ENCODE peak calls at places on chromosomes 1 and 21, in four cellular contexts. O is dorsolateral prefrontal cortex, G is breast epithelium, B is A549. U is an unnamed sample.

GRCh38 chr1:203528098-203528497 is 34.1 kb downstream of the OPTC start:
- DNase-seq in O (no peak), G (no peak), B (no peak), U (no peak)

GRCh38 chr1:201092738-201093137 is 19.5 kb downstream of the CACNA1S start:
- DNase-seq in O (no peak), G (no peak), B (no peak), U (no peak)

GRCh38 chr1:109392788-109393580 is 4.7 kb downstream of the SORT1 start:
- DNase-seq in O (peak; percentile 9), G (peak; percentile 56), B (no peak), U (no peak)

GRCh38 chr1:195740862-195741261 is 867.4 kb downstream of the KCNT2 start:
- DNase-seq in O (no peak), G (no peak), B (no peak), U (no peak)

GRCh38 chr1:214990619-214991018 is 91.9 kb upstream of the KCNK2 start:
- DNase-seq in O (no peak), G (no peak), B (no peak), U (no peak)

GRCh38 chr21:40186036-40186435 is 318.8 kb downstream of the PCP4 start:
- DNase-seq in O (no peak), G (no peak), B (no peak), U (no peak)

GRCh38 chr21:26470361-26471115 is 102.5 kb downstream of the CYYR1 start:
- DNase-seq in O (no peak), G (no peak), B (no peak), U (no peak)

GRCh38 chr1:15515026-15515663 is 8.9 kb downstream of the CASP9 start:
- DNase-seq in O (no peak), G (no peak), B (no peak), U (no peak)

GRCh38 chr1:241592273-241592958 is 47.8 kb downstream of the CHML start:
- DNase-seq in O (no peak), G (no peak), B (no peak), U (no peak)

GRCh38 chr21:37974081-37974480 is 57.8 kb upstream of the KCNJ6 start:
- DNase-seq in O (no peak), G (no peak), B (no peak), U (no peak)

GRCh38 chr1:225449261-225449660 is 21.4 kb upstream of the LBR start:
- DNase-seq in O (no peak), G (no peak), B (peak; percentile 85), U (no peak)

GRCh38 chr1:74502432-74502831 is 10.0 kb downstream of the LRRC53 start:
- DNase-seq in O (no peak), G (no peak), B (no peak), U (no peak)

GRCh38 chr1:186722711-186723309 is 42.6 kb upstream of the PTGS2 start:
- DNase-seq in O (no peak), G (no peak), B (peak; percentile 26), U (no peak)

GRCh38 chr1:214427871-214428277 is 123.5 kb downstream of the PTPN14 start:
- DNase-seq in O (no peak), G (no peak), B (no peak), U (peak; percentile 34)

GRCh38 chr1:238710697-238711096 is 675.7 kb upstream of the CHRM3 start:
- DNase-seq in O (no peak), G (no peak), B (no peak), U (no peak)

GRCh38 chr1:38125016-38125415 is 78.4 kb upstream of the POU3F1 start:
- DNase-seq in O (no peak), G (no peak), B (no peak), U (no peak)

GRCh38 chr1:33085332-33085731 is 4.4 kb downstream of the AZIN2 start:
- DNase-seq in O (no peak), G (no peak), B (no peak), U (no peak)

GRCh38 chr1:217673387-217673786 is 42.2 kb downstream of the SPATA17 start:
- DNase-seq in O (no peak), G (no peak), B (no peak), U (no peak)

DNA sequence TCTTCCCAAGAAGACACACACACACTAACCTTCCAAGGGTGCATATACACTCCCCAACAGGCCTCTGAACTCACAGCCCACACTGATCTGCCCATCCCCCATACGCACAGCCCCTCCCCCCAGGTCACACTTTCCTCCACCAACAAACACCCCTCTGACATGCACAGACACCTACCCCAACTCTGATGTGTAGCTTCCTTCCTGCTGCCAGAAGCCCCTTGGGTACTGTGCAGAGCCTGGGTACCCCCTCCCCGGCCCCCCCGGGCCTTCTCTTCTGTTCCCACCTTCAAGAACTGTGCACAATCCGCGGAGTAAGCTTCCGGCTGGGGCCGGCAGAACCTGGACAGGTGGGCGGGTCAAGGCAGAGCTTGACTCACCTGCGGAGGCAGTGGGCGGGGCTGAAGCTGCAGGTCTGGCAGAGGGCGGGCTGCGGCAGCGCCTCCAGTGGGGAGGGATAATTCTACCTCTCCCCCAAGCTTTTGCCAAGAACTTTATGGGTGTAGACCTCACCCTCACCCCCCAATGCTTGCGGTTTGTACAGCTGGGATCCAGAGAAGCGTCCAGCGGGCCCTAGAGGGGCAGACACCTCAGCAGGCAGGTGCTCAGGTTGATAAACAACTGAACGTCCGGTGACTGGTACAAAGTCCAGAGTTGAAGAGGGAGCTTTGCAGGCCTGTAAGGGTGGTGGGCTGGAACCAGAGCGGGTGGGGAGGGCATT is at the start of gene C1orf210:
- DNase-seq in O (no peak), G (peak; percentile 89), B (no peak), U (no peak)
- H3K27ac ChIP-seq in O (no peak within 1 kb of the TSS), G (peak within 1 kb of the TSS; percentile 63), B (no peak within 1 kb of the TSS), U (no peak within 1 kb of the TSS)

GRCh38 chr1:216612291-216612690 is 110.9 kb downstream of the ESRRG start:
- DNase-seq in O (no peak), G (no peak), B (no peak), U (no peak)
- H3K4me3 ChIP-seq in O (no peak overlapping the region), G (no peak overlapping the region), B (no peak overlapping the region), U (no peak overlapping the region)

GRCh38 chr1:94708811-94709210 is 111.3 kb upstream of the SLC44A3 start:
- DNase-seq in O (no peak), G (no peak), B (no peak), U (no peak)
- TF ChIP-seq CTCF in O (no peak), G (no peak), B (no peak), U (no peak)

GRCh38 chr21:46627726-46628125 is 7.7 kb upstream of the PRMT2 start:
- DNase-seq in O (no peak), G (no peak), B (no peak), U (no peak)
- H3K27ac ChIP-seq in O (no peak overlapping the region), G (no peak overlapping the region), B (no peak overlapping the region), U (no peak overlapping the region)

GRCh38 chr21:45113543-45113942 is 39.2 kb downstream of the ADARB1 start:
- DNase-seq in O (no peak), G (no peak), B (no peak), U (no peak)
- H3K4me3 ChIP-seq in O (no peak overlapping the region), G (no peak overlapping the region), B (no peak overlapping the region), U (no peak overlapping the region)

DNA sequence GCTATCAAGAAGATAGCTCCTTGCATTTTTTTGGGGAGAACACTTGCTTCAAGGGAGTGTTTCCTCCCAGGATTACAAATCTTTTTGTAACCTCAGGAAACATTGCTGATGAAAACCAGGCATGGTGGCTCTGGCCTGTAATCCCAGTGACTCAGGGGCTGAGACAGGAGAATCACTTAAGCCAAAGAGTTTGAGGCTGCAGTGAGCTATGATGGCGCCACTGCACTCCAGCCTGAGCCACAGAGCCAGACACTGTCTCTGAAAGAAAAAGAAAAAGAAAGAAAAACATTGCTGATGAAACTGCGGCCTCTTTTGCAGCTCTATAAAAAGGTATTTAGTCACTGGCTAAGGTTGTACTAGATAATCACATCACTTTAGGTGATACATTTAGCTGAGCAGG is 7.3 kb downstream of the RNU1-2 start:
- DNase-seq in O (no peak), G (no peak), B (no peak), U (no peak)
- TF ChIP-seq CTCF in O (no peak), G (no peak), B (no peak), U (no peak)

GRCh38 chr1:179137623-179138235 is 55.9 kb downstream of the TOR3A start:
- DNase-seq in O (no peak), G (no peak), B (no peak), U (no peak)
- H3K27ac ChIP-seq in O (no peak overlapping the region), G (no peak overlapping the region), B (peak overlapping the region; percentile 63), U (no peak overlapping the region)